ENCODE peak calls at places on chromosomes 11 and 22, in six cellular contexts. M is CD4-positive, CD25-positive, alpha-beta regulatory T cell; R is caudate nucleus; E is hepatocyte; J is mesendoderm; X is psoas muscle. F is an unnamed sample.

GRCh38 chr11:73323464-73323863 is 15.4 kb downstream of the ARHGEF17 start:
- DNase-seq in E (peak; percentile 75), R (no peak), J (peak; percentile 89), M (no peak), X (peak; percentile 85), F (peak; percentile 65)

GRCh38 chr11:95119361-95120060 is 29.9 kb downstream of the ENDOD1 start:
- DNase-seq in X (no peak), R (no peak), E (no peak), J (no peak), M (no peak), F (no peak)

GRCh38 chr11:44849922-44850321 is 100.8 kb downstream of the TP53I11 start:
- DNase-seq in E (no peak), J (no peak), M (no peak), R (no peak), X (no peak), F (no peak)

GRCh38 chr11:76695767-76696166 is 25.2 kb upstream of the LRRC32 start:
- DNase-seq in J (no peak), M (no peak), E (no peak), R (no peak), X (no peak), F (no peak)

GRCh38 chr11:88424881-88425280 is 87.3 kb upstream of the CTSC start:
- DNase-seq in M (no peak), E (no peak), R (no peak), J (no peak), X (no peak), F (no peak)

GRCh38 chr11:95503047-95503446 is 272.0 kb upstream of the SESN3 start:
- DNase-seq in R (no peak), J (no peak), E (no peak), X (no peak), M (no peak), F (no peak)

GRCh38 chr22:39097098-39098020 is at the start of gene APOBEC3H:
- DNase-seq in X (no peak), M (no peak), J (no peak), R (no peak), E (no peak), F (no peak)

GRCh38 chr11:125410091-125410490 is 86.0 kb downstream of the FEZ1 start:
- DNase-seq in X (no peak), E (peak; percentile 49), M (no peak), J (peak; percentile 98), R (no peak), F (no peak)

GRCh38 chr11:35427158-35427557 is 7.8 kb upstream of the SLC1A2 start:
- DNase-seq in R (no peak), X (no peak), E (no peak), M (no peak), J (no peak), F (no peak)

GRCh38 chr11:116835042-116835772 is 2.2 kb downstream of the APOA1 start:
- DNase-seq in E (no peak), R (no peak), X (no peak), J (no peak), M (no peak), F (no peak)

GRCh38 chr11:116837231-116838091 is at the start of gene APOA1:
- DNase-seq in R (no peak), X (no peak), E (peak; percentile 79), J (peak; percentile 83), M (no peak), F (no peak)

GRCh38 chr11:116835791-116836647 is 1.4 kb downstream of the APOA1 start:
- DNase-seq in X (peak; percentile 87), E (peak; percentile 95), M (peak; percentile 57), R (peak; percentile 37), J (peak; percentile 96), F (peak; percentile 73)

GRCh38 chr11:116838321-116839084 is 1.1 kb upstream of the APOA1 start:
- DNase-seq in X (no peak), J (no peak), R (no peak), E (peak; percentile 54), M (no peak), F (no peak)

DNA sequence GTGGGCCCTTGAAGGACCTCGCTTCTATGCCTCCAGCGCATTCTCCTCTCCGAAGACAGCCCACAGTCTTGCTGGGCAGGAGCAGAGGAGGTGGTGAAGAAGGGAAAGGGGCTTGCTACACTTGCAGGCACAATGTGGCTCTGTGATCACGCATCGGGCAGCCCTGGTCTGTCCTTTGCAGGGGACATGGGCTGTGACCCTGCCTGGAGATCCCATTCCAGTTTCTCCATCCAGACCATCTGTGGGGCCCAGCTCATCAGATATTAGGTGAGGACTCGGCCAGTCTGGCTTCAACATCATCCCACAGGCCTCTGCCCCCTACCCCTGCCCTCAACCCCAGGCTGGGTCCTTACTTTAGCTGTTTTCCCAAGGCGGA is 786 bp downstream of the APOA1 start:
- DNase-seq in R (no peak), X (no peak), E (no peak), M (no peak), J (no peak), F (no peak)
- H3K27ac ChIP-seq in R (peak overlapping the region; percentile 77), X (no peak overlapping the region), E (peak overlapping the region; percentile 88), M (no peak overlapping the region), J (no peak overlapping the region), F (no peak overlapping the region)

GRCh38 chr22:22166941-22167713 is 77.5 kb upstream of the VPREB1 start:
- DNase-seq in J (no peak), R (no peak), X (no peak), E (no peak), M (no peak), F (no peak)

GRCh38 chr22:22165936-22166710 is 78.5 kb upstream of the VPREB1 start:
- DNase-seq in X (no peak), E (no peak), M (no peak), J (no peak), R (no peak), F (no peak)

GRCh38 chr22:22168190-22168940 is 76.2 kb upstream of the VPREB1 start:
- DNase-seq in J (peak; percentile 61), R (no peak), M (no peak), X (no peak), E (peak; percentile 23), F (no peak)

GRCh38 chr22:22168941-22169867 is 75.4 kb upstream of the VPREB1 start:
- DNase-seq in E (no peak), M (no peak), J (no peak), X (no peak), R (no peak), F (no peak)

DNA sequence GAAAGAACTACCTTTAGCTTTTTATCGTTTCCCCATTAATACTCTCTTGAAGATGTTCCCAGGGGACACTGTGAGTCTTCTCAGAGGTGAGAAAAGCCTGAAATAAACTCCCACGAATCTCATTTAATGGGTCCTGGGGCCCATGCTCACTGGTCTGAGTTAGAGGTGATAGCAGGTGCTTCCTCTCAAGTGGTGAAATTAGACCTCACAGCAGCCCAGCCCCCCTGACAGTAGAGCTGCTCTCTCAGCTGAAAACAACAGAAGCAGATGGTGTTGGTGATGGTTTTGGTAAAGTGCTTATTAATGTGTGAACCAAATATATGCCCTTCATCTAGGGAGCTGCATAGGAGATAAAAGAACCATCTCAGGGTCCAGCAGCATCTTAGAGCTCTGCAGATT is 76.8 kb upstream of the VPREB1 start:
- DNase-seq in J (no peak), E (no peak), X (no peak), R (no peak), M (no peak), F (no peak)
- H3K27ac ChIP-seq in J (no peak overlapping the region), E (no peak overlapping the region), X (no peak overlapping the region), R (no peak overlapping the region), M (no peak overlapping the region), F (no peak overlapping the region)

DNA sequence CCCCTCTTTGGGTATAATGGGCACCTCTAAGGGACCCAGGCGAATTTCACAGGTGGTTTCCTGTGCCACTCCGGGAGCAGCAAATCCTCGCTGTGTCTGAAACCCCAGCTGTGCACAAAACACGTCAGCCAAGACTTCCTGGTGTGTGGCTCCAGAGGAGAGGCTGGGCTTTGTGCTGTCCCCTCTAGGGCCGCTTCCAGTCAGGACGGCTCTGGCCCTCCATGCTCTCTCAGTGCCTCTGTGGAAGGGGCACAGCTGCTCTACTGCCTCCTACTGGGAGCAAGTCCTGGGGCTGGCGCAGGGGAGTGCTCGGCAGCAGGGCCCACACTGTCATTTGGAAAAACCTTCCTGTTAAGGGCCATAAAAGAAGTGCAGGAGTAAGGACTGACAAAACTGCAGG is 23.7 kb upstream of the ARFGAP3 start:
- DNase-seq in X (no peak), E (no peak), M (no peak), R (no peak), J (peak; percentile 31), F (no peak)
- H3K27ac ChIP-seq in X (peak overlapping the region; percentile 83), E (no peak overlapping the region), M (no peak overlapping the region), R (no peak overlapping the region), J (no peak overlapping the region), F (no peak overlapping the region)

GRCh38 chr22:24514241-24515024 is 19.3 kb downstream of the UPB1 start:
- DNase-seq in M (no peak), X (no peak), E (peak; percentile 60), J (no peak), R (no peak), F (no peak)
- H3K27ac ChIP-seq in M (no peak overlapping the region), X (no peak overlapping the region), E (peak overlapping the region; percentile 54), J (no peak overlapping the region), R (no peak overlapping the region), F (no peak overlapping the region)

DNA sequence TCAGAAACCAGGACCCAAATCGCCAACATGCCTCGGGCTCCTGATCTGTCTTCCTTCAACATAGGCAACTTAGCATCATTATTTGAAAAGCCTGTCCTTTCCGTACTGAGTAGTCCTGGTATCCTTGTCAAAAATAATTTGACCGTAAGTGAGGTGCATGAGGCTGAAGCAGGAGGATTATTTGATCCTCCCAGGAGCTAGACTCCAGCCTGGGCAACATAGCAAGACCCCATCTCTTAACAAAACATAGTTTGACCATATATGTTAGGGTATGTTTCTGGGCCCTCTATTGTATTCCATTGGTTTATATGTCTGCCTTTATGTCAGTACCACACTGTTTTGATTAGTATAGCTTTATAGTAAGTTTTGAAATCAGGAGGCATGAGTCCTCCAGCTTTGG is 112.5 kb downstream of the MICAL3 start:
- DNase-seq in J (no peak), R (no peak), M (no peak), E (no peak), X (no peak), F (no peak)
- H3K27ac ChIP-seq in J (no peak overlapping the region), R (peak overlapping the region; percentile 74), M (no peak overlapping the region), E (no peak overlapping the region), X (peak overlapping the region; percentile 94), F (no peak overlapping the region)

DNA sequence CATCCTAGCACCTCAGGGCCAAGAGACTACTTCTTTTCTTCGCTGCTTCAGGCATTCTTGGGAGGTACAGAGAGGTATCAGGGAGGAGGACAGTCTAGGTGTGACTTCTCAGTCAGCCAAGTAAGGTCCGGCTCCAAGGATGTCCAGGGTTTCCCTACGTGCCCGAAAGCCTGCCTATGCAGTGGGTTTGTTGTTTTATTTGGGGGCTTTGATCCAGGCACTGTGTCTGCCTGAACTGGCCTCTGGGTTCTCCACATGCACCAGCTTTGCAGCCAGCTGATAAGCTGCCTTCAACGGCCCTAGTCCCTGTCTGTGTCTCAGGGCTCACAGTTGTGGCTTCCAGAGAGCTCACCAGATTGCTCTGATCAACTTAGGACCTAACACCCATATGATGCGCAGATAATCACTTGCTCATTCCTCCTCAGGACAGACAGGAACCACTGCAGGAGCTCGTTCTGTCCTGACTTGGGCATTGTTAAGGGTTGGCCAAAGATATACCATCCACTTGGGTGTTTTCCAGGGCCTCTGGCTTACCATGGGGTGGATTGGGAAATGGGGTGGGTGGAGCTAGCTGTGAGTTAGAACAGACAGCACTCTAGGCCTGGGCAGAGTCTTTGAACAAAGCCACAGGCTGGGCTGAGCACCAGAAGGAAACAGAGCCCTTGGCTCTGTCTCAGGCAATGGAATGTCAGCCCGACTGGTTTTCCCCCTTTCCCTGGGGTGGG is 45.5 kb upstream of the CRYBB3 start:
- DNase-seq in M (no peak), X (peak; percentile 55), R (no peak), E (peak; percentile 60), J (peak; percentile 55), F (no peak)
- H3K27ac ChIP-seq in M (no peak overlapping the region), X (peak overlapping the region; percentile 80), R (peak overlapping the region; percentile 3), E (peak overlapping the region; percentile 50), J (no peak overlapping the region), F (no peak overlapping the region)

F was measured in SJSA1.